ENCODE peak calls at places on chromosomes 3 and 15, in nine cellular contexts. B is PC-3, I is MM.1S, N is cardiac muscle cell, H is transverse colon, J is AG09309, G is HL-60, M is uterus, S is cardiac fibroblast. P is an unnamed sample.

GRCh38 chr3:142645236-142645793 is 49.1 kb downstream of the PLS1 start:
- DNase-seq in G (no peak), M (no peak), J (no peak), I (no peak), N (peak; percentile 39), S (peak; percentile 31), B (peak; percentile 82), H (no peak), P (no peak)

GRCh38 chr3:175456496-175456895 is 597.4 kb downstream of the NAALADL2 start:
- DNase-seq in J (no peak), G (no peak), H (no peak), N (peak; percentile 2), S (no peak), M (no peak), B (peak; percentile 73), I (no peak), P (no peak)

GRCh38 chr3:51547274-51547673 is 8.8 kb downstream of the RAD54L2 start:
- DNase-seq in H (no peak), B (no peak), J (no peak), M (no peak), S (no peak), N (no peak), I (no peak), G (no peak), P (no peak)

GRCh38 chr3:12869025-12869695 is 27.8 kb upstream of the RPL32 start:
- DNase-seq in B (no peak), G (no peak), S (peak; percentile 10), H (peak; percentile 67), N (peak; percentile 22), I (peak; percentile 31), M (peak; percentile 34), J (no peak), P (no peak)

GRCh38 chr3:58858126-58858525 is 191.6 kb upstream of the FAM3D start:
- DNase-seq in B (no peak), G (no peak), N (no peak), S (no peak), M (no peak), I (no peak), H (no peak), J (no peak), P (no peak)

GRCh38 chr15:68277131-68277604 is 377 bp upstream of the FEM1B start:
- DNase-seq in S (peak; percentile 79), N (peak; percentile 78), G (no peak), J (no peak), H (peak; percentile 46), B (no peak), I (no peak), M (no peak), P (no peak)

GRCh38 chr15:35506272-35506870 is 39.6 kb downstream of the DPH6 start:
- DNase-seq in N (no peak), G (no peak), H (no peak), B (peak; percentile 16), S (no peak), M (no peak), I (no peak), J (no peak), P (no peak)

GRCh38 chr15:76678766-76679165 is 226.4 kb downstream of the SCAPER start:
- DNase-seq in I (no peak), J (peak; percentile 8), M (no peak), H (no peak), G (no peak), B (no peak), S (peak; percentile 17), N (no peak), P (no peak)

GRCh38 chr15:58441376-58442070 is 9.7 kb downstream of the LIPC start:
- DNase-seq in G (no peak), N (peak; percentile 70), H (no peak), S (peak; percentile 53), B (peak; percentile 71), J (peak; percentile 54), I (no peak), M (no peak), P (no peak)

GRCh38 chr15:85804481-85805165 is 9.9 kb upstream of the KLHL25 start:
- DNase-seq in I (no peak), G (no peak), H (no peak), B (no peak), J (no peak), S (peak; percentile 28), N (peak; percentile 28), M (no peak), P (no peak)

GRCh38 chr3:188664795-188665194 is 507.0 kb upstream of the TPRG1 start:
- DNase-seq in N (peak; percentile 32), I (no peak), S (no peak), G (peak; percentile 17), B (peak; percentile 71), M (no peak), J (no peak), H (no peak), P (no peak)

GRCh38 chr15:48897144-48897814 is 19.3 kb downstream of the EID1 start:
- DNase-seq in S (peak; percentile 73), I (no peak), H (no peak), B (no peak), M (no peak), J (peak; percentile 18), G (no peak), N (peak; percentile 84), P (no peak)

GRCh38 chr3:174907628-174908407 is 48.7 kb downstream of the NAALADL2 start:
- DNase-seq in B (peak; percentile 17), H (no peak), G (no peak), N (no peak), S (no peak), I (no peak), J (no peak), M (no peak), P (no peak)

DNA sequence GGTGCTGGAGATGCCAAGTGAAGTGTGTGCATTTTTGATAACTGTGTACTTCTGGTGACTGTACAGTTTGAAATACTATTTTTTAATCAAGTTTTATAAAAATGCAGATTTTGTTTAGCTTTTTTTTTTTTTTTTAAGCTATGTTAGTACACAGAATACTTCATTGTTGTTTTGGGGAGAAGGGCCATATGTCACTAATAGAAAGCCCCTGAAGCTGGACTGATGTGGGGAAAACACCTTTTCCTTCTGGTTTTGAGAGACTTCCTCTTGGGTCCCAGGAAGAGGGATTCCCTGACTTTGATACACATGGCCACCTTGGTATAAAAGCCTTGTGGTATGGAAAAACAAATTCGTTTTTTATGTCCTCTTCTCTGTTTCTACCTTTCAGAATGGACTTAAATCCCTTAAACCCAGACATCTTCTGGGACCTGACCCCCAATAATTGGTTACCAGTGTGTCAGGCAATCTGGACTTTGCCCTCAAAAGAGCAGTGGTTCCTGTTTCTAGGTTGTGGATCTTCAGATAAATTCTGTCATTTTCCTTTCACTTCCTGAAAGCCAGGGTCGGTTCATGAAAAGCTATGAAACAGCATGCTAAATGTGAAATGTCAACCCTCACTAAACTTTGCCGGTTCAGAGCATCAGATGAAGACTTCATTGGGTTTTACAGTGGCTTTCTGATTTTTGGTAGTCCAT is 31.1 kb upstream of the BLOC1S6 start:
- DNase-seq in B (no peak), M (no peak), S (no peak), G (no peak), I (no peak), H (no peak), J (no peak), N (no peak), P (no peak)
- H3K4me3 ChIP-seq in B (no peak overlapping the region), M (no peak overlapping the region), S (no peak overlapping the region), G (no peak overlapping the region), I (no peak overlapping the region), H (no peak overlapping the region), J (no peak overlapping the region), N (no peak overlapping the region), P (no peak overlapping the region)

GRCh38 chr3:157544501-157545139 is 41.4 kb upstream of the VEPH1 start:
- DNase-seq in B (no peak), J (peak; percentile 60), M (no peak), G (no peak), S (peak; percentile 90), H (no peak), I (no peak), N (peak; percentile 93), P (no peak)

GRCh38 chr3:157543491-157544035 is 40.3 kb upstream of the VEPH1 start:
- DNase-seq in I (no peak), M (no peak), J (no peak), H (no peak), B (peak; percentile 5), G (no peak), N (peak; percentile 49), S (peak; percentile 35), P (no peak)

GRCh38 chr3:157541506-157542236 is 38.5 kb upstream of the VEPH1 start:
- DNase-seq in I (no peak), H (no peak), N (no peak), M (no peak), J (no peak), G (no peak), S (no peak), B (no peak), P (no peak)

GRCh38 chr3:157540656-157541055 is 37.4 kb upstream of the VEPH1 start:
- DNase-seq in S (no peak), H (no peak), J (no peak), M (no peak), N (no peak), I (no peak), B (no peak), G (no peak), P (no peak)

DNA sequence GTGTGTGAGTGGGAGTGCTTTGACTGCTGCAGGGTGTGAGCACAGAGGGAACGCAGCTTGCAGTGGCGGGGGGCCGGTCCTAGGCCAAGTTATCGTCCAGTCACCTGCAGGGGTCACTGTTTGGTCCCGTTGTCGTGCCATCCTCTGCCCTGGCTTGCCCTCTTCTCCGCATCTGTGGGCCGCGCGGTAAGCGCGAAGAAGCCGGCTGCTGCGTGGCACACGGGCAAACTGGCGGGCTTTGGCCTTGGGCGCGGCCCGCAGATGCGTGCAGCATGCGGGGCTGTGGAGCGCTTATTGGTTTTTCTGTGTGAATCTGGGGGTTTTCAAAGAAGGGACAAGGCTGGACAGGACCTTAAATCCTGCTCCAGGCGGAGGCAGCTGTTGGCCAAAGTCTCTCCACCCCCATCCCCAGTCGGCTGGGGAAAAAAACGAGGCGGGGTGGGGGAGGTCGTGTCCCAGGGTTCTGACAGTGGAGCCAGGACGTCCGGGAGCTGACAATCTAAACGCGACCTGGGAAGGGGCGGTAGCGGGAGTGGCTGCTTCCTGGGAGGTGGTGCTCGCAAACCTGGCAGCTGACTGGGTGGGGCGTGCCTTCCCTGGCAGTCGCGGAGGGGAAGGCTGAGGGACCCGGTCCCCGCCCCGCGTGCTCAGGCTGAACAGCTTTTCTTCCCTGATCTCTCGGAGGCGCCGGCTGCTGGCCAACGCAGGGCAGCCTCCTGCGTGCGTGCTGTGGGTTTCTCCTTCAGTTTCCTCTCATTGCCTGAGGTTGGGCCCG is 39.7 kb upstream of the VEPH1 start:
- DNase-seq in G (peak; percentile 33), S (peak; percentile 86), I (no peak), N (peak; percentile 91), H (peak; percentile 83), M (no peak), J (no peak), B (peak; percentile 85), P (no peak)
- TF ChIP-seq CTCF in G (no peak), S (peak; percentile 41), I (no peak), N (peak; percentile 46), H (no peak), M (no peak), J (peak; percentile 44), B (peak; percentile 45), P (no peak)

GRCh38 chr15:74904190-74904805 is 2.4 kb downstream of the FAM219B start:
- DNase-seq in N (no peak), H (no peak), J (no peak), I (no peak), G (no peak), M (no peak), S (no peak), B (no peak), P (no peak)
- H3K4me3 ChIP-seq in N (no peak overlapping the region), H (no peak overlapping the region), J (no peak overlapping the region), I (no peak overlapping the region), G (no peak overlapping the region), M (no peak overlapping the region), S (no peak overlapping the region), B (no peak overlapping the region), P (no peak overlapping the region)

GRCh38 chr3:50261505-50261904 is 7.4 kb upstream of the SEMA3B start:
- DNase-seq in H (no peak), J (no peak), N (no peak), I (no peak), G (no peak), S (no peak), B (no peak), M (no peak), P (no peak)
- TF ChIP-seq CTCF in H (no peak), J (no peak), N (no peak), I (no peak), G (no peak), S (no peak), B (no peak), M (no peak), P (no peak)

P was measured in GM12864.